ENCODE peak calls at places on chromosomes 5 and 9, in ten cellular contexts. M is right lobe of liver, L is ovary, F is upper lobe of left lung, R is HCT116, A is stomach, J is endothelial cell of umbilical vein, N is breast epithelium, X is uterus, B is thyroid gland. E is an unnamed sample.

GRCh38 chr5:1751864-1752822 is 47.5 kb downstream of the MRPL36 start:
- DNase-seq in N (no peak), R (no peak), F (peak), A (no peak), B (no peak), X (no peak), J (no peak), M (no peak), L (no peak), E (no peak)

GRCh38 chr5:3594514-3595101 is 1.0 kb upstream of the IRX1 start:
- DNase-seq in X (no peak), N (no peak), L (no peak), A (no peak), B (no peak), J (no peak), M (no peak), R (no peak), F (no peak), E (no peak)

GRCh38 chr9:85258823-85259370 is 482.9 kb downstream of the AGTPBP1 start:
- DNase-seq in F (peak), N (peak), J (peak), A (peak), R (peak), B (peak), M (peak), L (no peak), X (no peak), E (peak)

GRCh38 chr5:55853818-55854217 is 2.7 kb downstream of the IL31RA start:
- DNase-seq in B (no peak), J (peak), A (no peak), L (no peak), N (no peak), X (no peak), R (no peak), M (no peak), F (no peak), E (no peak)

GRCh38 chr5:149141957-149142851 is 911 bp downstream of the ABLIM3 start:
- DNase-seq in N (no peak), F (peak), A (no peak), L (no peak), M (peak), R (no peak), X (peak), J (peak), B (peak), E (no peak)

GRCh38 chr5:149274964-149275363 is 3.3 kb downstream of the AFAP1L1 start:
- DNase-seq in J (no peak), N (no peak), F (no peak), L (no peak), M (no peak), B (no peak), R (no peak), X (no peak), A (no peak), E (no peak)

GRCh38 chr5:141635646-141636045 is 1.0 kb downstream of the HDAC3 start:
- DNase-seq in N (no peak), J (no peak), M (no peak), F (no peak), L (no peak), A (no peak), R (no peak), X (no peak), B (no peak), E (no peak)

GRCh38 chr9:137445930-137446431 is 4.8 kb upstream of the ENTPD8 start:
- DNase-seq in M (peak), R (no peak), F (no peak), L (no peak), X (no peak), A (no peak), J (no peak), B (no peak), N (no peak), E (no peak)

GRCh38 chr9:2096376-2096970 is 81.3 kb downstream of the SMARCA2 start:
- DNase-seq in J (no peak), B (no peak), A (no peak), F (no peak), M (no peak), X (no peak), L (no peak), R (no peak), N (no peak), E (peak)

GRCh38 chr9:105126233-105126632 is 118.2 kb upstream of the SLC44A1 start:
- DNase-seq in L (no peak), N (no peak), B (no peak), R (no peak), M (no peak), J (no peak), X (no peak), F (no peak), A (no peak), E (no peak)

GRCh38 chr5:158727771-158728311 is 371.9 kb downstream of the EBF1 start:
- DNase-seq in X (peak), B (peak), R (no peak), F (peak), J (peak), L (peak), A (no peak), M (no peak), N (no peak), E (no peak)

GRCh38 chr5:143898381-143898780 is 86.4 kb downstream of the HMHB1 start:
- DNase-seq in B (no peak), X (no peak), F (no peak), J (peak), A (no peak), N (no peak), L (no peak), R (no peak), M (no peak), E (no peak)

GRCh38 chr5:168262042-168262743 is 29.3 kb upstream of the WWC1 start:
- DNase-seq in A (no peak), N (no peak), B (no peak), F (no peak), J (no peak), L (no peak), M (no peak), X (no peak), R (no peak), E (no peak)

GRCh38 chr9:116094846-116095245 is 58.7 kb upstream of the PAPPA start:
- DNase-seq in L (no peak), B (no peak), X (no peak), F (no peak), N (no peak), J (no peak), M (no peak), R (no peak), A (no peak), E (no peak)

GRCh38 chr5:138466900-138467710 is 1.8 kb downstream of the EGR1 start:
- DNase-seq in N (peak), M (no peak), R (no peak), X (no peak), A (peak), F (no peak), J (peak), B (peak), L (peak), E (peak)

GRCh38 chr5:116572375-116573278 is 2.0 kb downstream of the SEMA6A start:
- DNase-seq in F (no peak), J (peak), L (peak), M (peak), A (peak), R (no peak), X (peak), B (peak), N (no peak), E (no peak)

GRCh38 chr5:145991044-145991575 is 54.7 kb downstream of the SH3RF2 start:
- DNase-seq in J (no peak), A (no peak), L (no peak), N (no peak), B (no peak), R (no peak), X (no peak), F (no peak), M (no peak), E (no peak)

GRCh38 chr5:101977729-101978345 is 318.2 kb downstream of the SLCO4C1 start:
- DNase-seq in N (no peak), B (no peak), R (peak), L (no peak), F (no peak), M (no peak), A (no peak), J (peak), X (no peak), E (peak)

GRCh38 chr9:136482046-136482792 is 621 bp downstream of the SEC16A start:
- DNase-seq in R (no peak), B (no peak), X (no peak), A (no peak), J (peak), L (no peak), M (no peak), N (peak), F (peak), E (peak)

GRCh38 chr5:33850100-33850594 is 41.6 kb downstream of the ADAMTS12 start:
- DNase-seq in B (no peak), R (no peak), A (no peak), F (no peak), N (no peak), L (no peak), J (no peak), X (no peak), M (no peak), E (no peak)

GRCh38 chr5:152472096-152472495 is 67.0 kb upstream of the NMUR2 start:
- DNase-seq in B (no peak), F (no peak), X (no peak), N (no peak), J (no peak), A (no peak), R (no peak), M (no peak), L (no peak), E (no peak)

GRCh38 chr9:17669206-17669605 is 90.3 kb downstream of the SH3GL2 start:
- DNase-seq in N (no peak), M (no peak), F (no peak), R (no peak), X (no peak), L (no peak), J (no peak), A (no peak), B (no peak), E (no peak)

GRCh38 chr9:17660158-17660557 is 81.3 kb downstream of the SH3GL2 start:
- DNase-seq in L (no peak), F (no peak), A (no peak), J (no peak), B (no peak), M (no peak), R (no peak), X (no peak), N (no peak), E (no peak)

DNA sequence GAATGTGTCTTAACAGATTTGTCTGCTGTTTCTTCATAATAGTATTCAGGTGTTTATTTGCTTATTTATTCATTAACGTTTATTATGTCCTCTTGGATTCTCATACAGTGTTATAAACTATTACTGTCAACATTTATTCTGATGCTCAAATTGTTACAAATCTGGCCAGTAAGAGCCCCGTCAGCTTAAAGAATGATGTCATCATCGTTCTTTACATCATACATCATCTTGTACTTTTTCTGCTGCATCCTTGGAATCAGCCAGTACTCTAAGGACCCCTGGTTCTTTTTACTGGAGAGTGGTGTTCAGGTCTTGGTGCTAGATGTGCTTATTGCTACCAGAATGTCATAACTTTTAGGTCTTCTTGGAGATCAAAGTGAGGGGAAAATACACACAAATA is 86.6 kb downstream of the SH3GL2 start:
- DNase-seq in R (no peak), A (no peak), B (no peak), J (no peak), X (no peak), N (no peak), M (no peak), L (no peak), F (no peak), E (no peak)
- TF ChIP-seq POLR2A in R (no peak), A (no peak), B (no peak), J (no peak), X (no peak), N (no peak), M (no peak), L (no peak), F (no peak), E (no peak)

DNA sequence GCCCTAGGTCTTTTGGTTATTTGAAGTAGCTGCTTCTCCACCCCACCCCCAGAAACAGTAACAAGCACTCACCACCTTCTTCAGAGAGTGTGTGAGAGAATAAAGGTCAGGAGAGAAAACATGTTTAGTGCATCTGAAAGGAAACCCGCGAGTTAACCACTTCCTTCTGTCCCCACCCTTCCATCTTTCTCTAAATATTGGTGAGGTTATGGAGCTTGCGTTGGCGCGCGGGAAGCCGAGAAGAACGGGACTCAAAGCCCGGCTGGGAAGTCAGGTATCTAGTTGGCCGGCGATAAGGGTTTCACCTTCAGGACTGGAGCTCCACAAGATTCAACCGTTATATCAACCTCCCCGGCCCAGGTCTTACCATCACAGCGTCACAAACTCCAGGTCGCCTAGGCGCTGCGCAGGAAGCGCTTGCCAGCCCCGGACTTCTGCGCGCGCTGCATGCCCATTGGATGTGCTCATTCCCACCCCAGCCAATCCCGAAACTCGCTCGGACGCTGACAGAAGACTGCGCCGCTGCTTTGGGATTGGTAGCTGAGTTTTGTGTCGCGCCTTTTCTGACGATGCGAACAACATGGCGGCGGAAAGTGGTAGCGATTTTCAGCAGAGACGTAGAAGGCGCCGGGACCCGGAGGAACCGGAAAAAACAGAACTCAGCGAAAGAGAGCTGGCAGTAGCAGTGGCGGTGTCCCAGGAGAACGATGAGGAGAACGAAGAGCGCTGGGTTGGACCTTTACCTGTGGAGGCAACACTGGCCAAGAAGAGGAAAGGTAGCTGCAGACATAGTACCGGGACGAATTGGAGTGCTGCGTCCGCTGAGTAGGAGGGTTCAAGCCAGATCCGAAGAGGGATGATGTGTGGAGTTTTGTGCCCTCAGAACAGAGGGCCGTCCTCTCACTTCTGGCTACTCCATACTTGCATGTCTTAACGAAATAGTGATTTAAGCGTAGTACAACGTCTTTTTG is at the start of the genes CENPK and PPWD1:
- DNase-seq in N (peak), L (peak), B (peak), X (peak), R (peak), A (peak), J (peak), F (peak), M (peak), E (peak)
- TF ChIP-seq POLR2A in N (no peak), L (peak), B (no peak), X (peak), R (peak), A (no peak), J (no peak), F (peak), M (peak), E (peak)

DNA sequence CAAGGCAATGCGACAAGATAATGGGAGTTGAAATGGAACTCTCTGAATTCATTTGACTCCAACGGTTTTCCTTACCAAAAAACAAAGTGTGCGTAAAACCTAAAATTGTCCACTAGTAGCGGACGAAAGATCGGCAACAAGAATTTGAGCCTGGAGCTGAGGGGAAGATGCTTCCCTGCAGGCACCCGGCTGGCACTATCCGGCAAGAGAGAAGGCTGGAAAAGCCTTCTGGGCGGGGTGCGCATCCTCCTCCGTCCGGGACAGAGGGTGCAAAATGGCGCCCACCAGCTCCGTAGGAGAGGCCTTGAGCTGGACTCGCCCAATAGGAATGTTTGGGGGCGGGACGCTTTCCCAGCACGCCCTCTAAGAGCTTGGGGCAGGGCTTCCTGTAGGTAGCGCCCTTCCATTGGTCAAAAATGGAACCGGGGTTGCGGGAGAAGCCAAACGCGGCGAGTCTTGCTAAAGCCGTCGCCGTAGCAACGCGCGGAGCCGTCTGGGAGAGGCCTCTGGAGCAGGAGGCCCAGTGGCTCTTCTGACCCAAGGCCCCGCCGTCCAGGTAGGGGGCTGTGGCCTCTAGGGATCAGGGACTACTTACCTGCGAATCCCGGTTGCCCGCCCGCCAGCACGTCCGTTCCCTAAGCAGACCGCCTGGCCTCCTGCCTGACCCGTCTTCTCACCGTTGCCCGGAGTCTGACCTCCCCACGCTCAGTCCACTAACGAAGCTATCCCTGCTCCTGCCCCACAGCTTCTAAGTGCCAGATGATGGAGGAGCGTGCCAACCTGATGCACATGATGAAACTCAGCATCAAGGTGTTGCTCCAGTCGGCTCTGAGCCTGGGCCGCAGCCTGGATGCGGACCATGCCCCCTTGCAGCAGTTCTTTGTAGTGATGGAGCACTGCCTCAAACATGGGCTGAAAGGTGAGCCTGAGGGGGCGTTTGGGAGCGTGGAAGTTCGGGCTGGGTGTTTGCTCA is 9.2 kb downstream of the RUFY1 start:
- DNase-seq in F (peak), N (peak), X (peak), R (peak), L (peak), A (peak), M (peak), J (peak), B (peak), E (peak)
- TF ChIP-seq POLR2A in F (peak), N (peak), X (peak), R (peak), L (peak), A (no peak), M (peak), J (peak), B (peak), E (peak)

GRCh38 chr5:19608434-19608833 is 379.6 kb downstream of the CDH18 start:
- DNase-seq in M (no peak), B (no peak), F (no peak), N (no peak), L (no peak), R (no peak), X (no peak), A (no peak), J (no peak), E (no peak)
- TF ChIP-seq POLR2A in M (no peak), B (no peak), F (no peak), N (no peak), L (no peak), R (no peak), X (no peak), A (no peak), J (no peak), E (no peak)

DNA sequence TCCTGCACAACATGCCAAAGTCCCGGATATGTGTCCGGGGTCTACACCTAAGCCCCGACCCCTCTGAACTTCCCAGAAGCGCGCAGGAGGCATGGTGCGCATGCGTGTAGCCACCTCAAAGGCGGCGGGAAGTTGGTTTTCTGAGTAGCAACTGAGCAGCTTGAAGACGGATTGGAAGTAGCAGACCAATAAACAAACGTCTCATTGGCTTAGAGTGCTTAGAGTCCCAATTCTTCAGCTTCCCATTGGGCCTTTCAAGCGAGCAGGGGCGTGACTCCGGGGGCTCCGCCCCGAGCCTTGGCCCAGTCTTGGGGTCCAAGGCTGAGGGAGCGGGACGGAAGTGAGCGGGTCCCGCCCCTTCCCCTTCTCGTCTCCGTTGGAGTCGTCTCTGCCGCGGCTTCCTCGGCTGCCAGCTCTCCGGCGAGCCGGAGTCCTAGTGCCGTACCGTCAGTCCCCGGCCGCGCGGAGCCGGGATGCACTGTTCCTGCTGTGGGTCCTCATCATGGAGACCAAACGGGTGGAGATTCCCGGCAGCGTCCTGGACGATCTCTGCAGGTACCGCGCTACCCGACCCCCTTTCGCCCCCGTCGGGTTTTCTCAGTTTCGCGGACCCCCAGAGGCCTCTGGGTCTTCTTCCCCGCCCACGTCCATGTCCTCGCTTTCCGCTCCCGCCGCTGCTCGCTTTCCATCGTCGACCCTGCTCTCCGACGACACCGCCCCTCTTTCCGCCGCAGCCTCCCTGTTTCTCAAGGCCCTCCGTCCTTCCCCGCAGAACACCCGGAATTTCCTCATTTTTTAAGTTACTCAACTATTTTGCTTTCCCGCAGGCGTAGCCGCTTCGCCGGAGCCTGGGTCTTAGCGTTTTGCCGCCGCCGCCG is at the start of gene DCP2:
- DNase-seq in L (peak), A (peak), F (peak), X (peak), B (peak), J (peak), N (peak), M (peak), R (peak), E (peak)
- TF ChIP-seq POLR2A in L (peak), A (no peak), F (peak), X (peak), B (no peak), J (peak), N (peak), M (peak), R (peak), E (peak)